ENCODE peak calls at places on chromosomes 12 and 14, in six cellular contexts. N is SK-N-SH, K is HCT116, V is H1, S is HepG2, C is GM12878. X is an unnamed sample.

GRCh38 chr14:67571275-67571990 is 28.6 kb downstream of the PIGH start:
- DNase-seq in N (peak), V (peak), S (peak), K (peak), C (no peak), X (peak)

GRCh38 chr12:61654698-61655097 is 605.5 kb upstream of the USP15 start:
- DNase-seq in V (no peak), S (peak), K (peak), C (no peak), N (no peak), X (peak)

GRCh38 chr12:119964876-119965275 is 24.2 kb upstream of the BICDL1 start:
- DNase-seq in S (no peak), C (no peak), N (no peak), V (no peak), K (no peak), X (no peak)

GRCh38 chr14:29085546-29085945 is 319.0 kb downstream of the FOXG1 start:
- DNase-seq in K (no peak), S (peak), N (peak), V (no peak), C (no peak), X (peak)

GRCh38 chr12:5379737-5380496 is 52.0 kb upstream of the NTF3 start:
- DNase-seq in K (peak), N (no peak), V (no peak), S (no peak), C (peak), X (no peak)

GRCh38 chr14:69648480-69649414 is 37.4 kb downstream of the SUSD6 start:
- DNase-seq in N (no peak), S (peak), K (no peak), C (peak), V (no peak), X (peak)

GRCh38 chr14:49940805-49941421 is 48.0 kb downstream of the ARF6 start:
- DNase-seq in C (no peak), V (no peak), K (no peak), N (no peak), S (no peak), X (no peak)

GRCh38 chr14:79487632-79488031 is 723.7 kb downstream of the DIO2 start:
- DNase-seq in V (no peak), N (no peak), S (no peak), C (no peak), K (no peak), X (no peak)

GRCh38 chr12:128228581-128228980 is 38.4 kb upstream of the TMEM132C start:
- DNase-seq in C (no peak), V (no peak), N (no peak), S (no peak), K (no peak), X (no peak)

GRCh38 chr12:12724421-12725085 is 7.4 kb downstream of the CDKN1B start:
- DNase-seq in C (no peak), S (no peak), K (no peak), V (peak), N (peak), X (no peak)

GRCh38 chr12:48925218-48925871 is at the start of gene FKBP11:
- DNase-seq in C (peak), N (peak), S (no peak), V (peak), K (no peak), X (no peak)

GRCh38 chr14:60051690-60052324 is 39.9 kb upstream of the PCNX4 start:
- DNase-seq in N (no peak), K (no peak), V (no peak), S (no peak), C (no peak), X (no peak)

GRCh38 chr14:79134346-79134745 is 964.2 kb downstream of the NRXN3 start:
- DNase-seq in S (no peak), K (no peak), V (no peak), C (no peak), N (no peak), X (no peak)

GRCh38 chr14:60304509-60304908 is 55.5 kb downstream of the PPM1A start:
- DNase-seq in V (no peak), K (no peak), C (no peak), S (peak), N (no peak), X (no peak)

GRCh38 chr12:1594295-1595025 is at the start of gene FBXL14:
- DNase-seq in S (peak), K (peak), N (peak), C (no peak), V (peak), X (peak)

GRCh38 chr14:90558983-90559590 is 162.3 kb downstream of the CALM1 start:
- DNase-seq in C (no peak), V (no peak), S (no peak), N (no peak), K (no peak), X (no peak)

GRCh38 chr12:119206348-119207075 is 27.8 kb downstream of the HSPB8 start:
- DNase-seq in S (no peak), V (no peak), N (no peak), K (no peak), C (no peak), X (no peak)

GRCh38 chr12:116474899-116475298 is 84.3 kb upstream of the MAP1LC3B2 start:
- DNase-seq in N (no peak), K (no peak), S (no peak), V (no peak), C (no peak), X (no peak)

DNA sequence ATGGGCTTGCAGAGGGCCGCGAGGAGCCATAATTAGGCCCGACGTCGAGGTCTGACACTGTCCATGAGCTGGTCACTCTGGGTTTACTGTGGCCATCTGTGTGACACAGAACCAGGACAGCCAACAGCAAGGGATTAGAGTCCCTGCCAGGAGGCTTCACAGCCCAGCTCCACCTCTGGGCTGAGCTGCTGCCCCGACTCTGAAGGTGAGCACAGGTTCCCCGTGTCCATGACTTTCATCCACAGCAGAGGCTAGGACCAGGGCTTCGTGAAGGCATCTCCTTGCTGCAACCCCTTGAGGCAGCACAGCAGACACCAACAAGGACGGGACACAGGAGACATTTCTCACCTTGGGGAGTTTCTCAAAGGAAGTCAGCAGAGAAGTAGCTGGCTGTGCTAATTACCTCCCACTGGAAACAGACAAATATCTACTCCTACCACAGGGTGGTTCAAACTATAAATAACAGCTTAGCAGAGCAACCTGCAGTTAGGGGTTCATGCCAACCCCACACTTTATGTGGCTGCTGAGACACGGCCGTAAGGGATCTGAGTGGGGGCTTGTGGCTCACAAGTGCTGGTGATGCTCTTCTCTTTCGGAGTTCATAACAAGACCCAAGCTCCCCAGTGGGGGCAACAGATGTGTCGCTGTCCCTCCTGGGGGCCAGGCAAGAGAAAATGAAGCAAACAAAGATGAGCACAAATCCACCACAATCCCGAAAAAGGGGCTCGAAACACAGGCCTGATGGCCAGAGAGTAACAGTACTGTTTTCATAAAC is 29.2 kb downstream of the ZFYVE21 start:
- DNase-seq in N (no peak), S (no peak), K (no peak), V (no peak), C (no peak), X (no peak)
- TF ChIP-seq JUND in N (no peak), S (no peak), K (no peak), V (no peak), C (no peak), X (no peak)

GRCh38 chr14:74591899-74592298 is 20.1 kb downstream of the LTBP2 start:
- DNase-seq in V (no peak), K (no peak), N (no peak), S (no peak), C (no peak), X (no peak)

GRCh38 chr14:74595006-74595735 is 16.9 kb downstream of the LTBP2 start:
- DNase-seq in C (no peak), S (no peak), N (peak), K (no peak), V (no peak), X (no peak)

GRCh38 chr14:74594021-74594420 is 18.0 kb downstream of the LTBP2 start:
- DNase-seq in S (no peak), C (no peak), N (no peak), V (no peak), K (no peak), X (no peak)

GRCh38 chr14:74592476-74593191 is 19.4 kb downstream of the LTBP2 start:
- DNase-seq in N (no peak), V (no peak), S (no peak), C (peak), K (no peak), X (no peak)

GRCh38 chr14:74593241-74593985 is 18.6 kb downstream of the LTBP2 start:
- DNase-seq in V (no peak), S (peak), C (no peak), N (no peak), K (no peak), X (no peak)
- TF ChIP-seq JUND in V (no peak), S (no peak), C (no peak), N (no peak), K (no peak), X (no peak)

DNA sequence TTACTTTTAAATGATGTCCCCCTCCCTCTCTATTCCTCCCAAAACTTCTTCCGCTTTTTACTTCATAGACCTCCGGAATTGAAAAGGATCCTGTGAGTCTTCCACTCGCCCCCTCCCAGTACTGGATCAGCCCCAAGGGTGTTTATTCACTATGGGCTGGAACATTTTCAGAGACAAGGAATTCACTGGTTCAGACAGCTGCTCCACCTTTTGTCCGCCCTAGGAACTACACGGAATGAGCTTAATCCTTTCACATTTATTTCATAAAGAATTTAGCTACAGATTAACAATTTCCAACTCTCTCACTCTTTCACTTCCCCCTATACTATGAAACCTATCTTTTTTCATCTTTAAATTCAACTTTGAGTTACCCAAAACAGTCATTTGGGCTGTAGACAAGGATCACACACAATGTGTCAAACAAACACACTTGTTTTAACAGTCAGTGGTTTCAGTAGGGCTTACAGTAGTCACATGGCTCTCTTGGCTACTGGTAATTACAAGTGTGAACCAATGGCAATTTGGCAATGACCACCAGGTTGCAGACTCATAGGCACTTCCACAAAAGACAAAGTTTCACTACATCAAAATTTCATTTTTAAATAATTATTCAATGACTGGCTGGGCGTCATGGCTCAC is 20.6 kb downstream of the CNIH1 start:
- DNase-seq in S (peak), V (peak), N (peak), C (no peak), K (peak), X (peak)
- TF ChIP-seq JUND in S (no peak), V (no peak), N (no peak), C (no peak), K (no peak), X (no peak)

GRCh38 chr14:25037032-25037431 is 12.9 kb downstream of the STXBP6 start:
- DNase-seq in S (no peak), N (no peak), V (no peak), K (no peak), C (no peak), X (no peak)
- TF ChIP-seq JUND in S (no peak), N (no peak), V (no peak), K (no peak), C (no peak), X (no peak)

X was measured in T47D.